ENCODE peak calls at places on chromosome 1, in ten cellular contexts. R, A, Q, X, H, L, F, P, J and S are unnamed samples.

GRCh38 chr1:44242761-44243160 is 29.5 kb downstream of the DMAP1 start:
- DNase-seq in R (no peak), A (no peak), Q (no peak), X (no peak), H (no peak), L (no peak), F (no peak), P (no peak), J (no peak), S (peak; percentile 70)

GRCh38 chr1:29669912-29670311 is 433.6 kb downstream of the PTPRU start:
- DNase-seq in R (no peak), A (no peak), Q (no peak), X (no peak), H (no peak), L (no peak), F (no peak), P (no peak), J (no peak), S (no peak)

GRCh38 chr1:174408142-174408541 is 39.6 kb upstream of the GPR52 start:
- DNase-seq in R (no peak), A (no peak), Q (peak; percentile 19), X (no peak), H (no peak), L (no peak), F (no peak), P (no peak), J (no peak), S (no peak)

GRCh38 chr1:30263888-30264671 is 459.3 kb downstream of the MATN1 start:
- DNase-seq in R (no peak), A (no peak), Q (no peak), X (no peak), H (peak; percentile 44), L (no peak), F (no peak), P (no peak), J (no peak), S (no peak)

GRCh38 chr1:41439234-41439633 is 45.2 kb downstream of the EDN2 start:
- DNase-seq in R (no peak), A (no peak), Q (no peak), X (no peak), H (no peak), L (no peak), F (no peak), P (no peak), J (no peak), S (no peak)

GRCh38 chr1:154847891-154848290 is 22.2 kb downstream of the KCNN3 start:
- DNase-seq in R (peak; percentile 47), A (peak; percentile 32), Q (no peak), X (no peak), H (no peak), L (no peak), F (no peak), P (no peak), J (no peak), S (no peak)

GRCh38 chr1:201127755-201128455 is 921 bp upstream of the ASCL5 start:
- DNase-seq in R (no peak), A (no peak), Q (peak; percentile 63), X (no peak), H (peak; percentile 65), L (no peak), F (no peak), P (peak; percentile 22), J (no peak), S (no peak)

GRCh38 chr1:229758101-229759036 is 132.3 kb downstream of the URB2 start:
- DNase-seq in R (no peak), A (no peak), Q (peak; percentile 1), X (no peak), H (no peak), L (no peak), F (no peak), P (no peak), J (no peak), S (no peak)

GRCh38 chr1:110120960-110121561 is 8.8 kb downstream of the UBL4B start:
- DNase-seq in R (no peak), A (no peak), Q (no peak), X (no peak), H (peak; percentile 57), L (no peak), F (no peak), P (no peak), J (no peak), S (no peak)

GRCh38 chr1:202815120-202815519 is 4.4 kb downstream of the PCAT6 start:
- DNase-seq in R (no peak), A (no peak), Q (no peak), X (no peak), H (no peak), L (no peak), F (no peak), P (no peak), J (no peak), S (no peak)

GRCh38 chr1:216929870-216930582 is 206.8 kb upstream of the ESRRG start:
- DNase-seq in R (no peak), A (no peak), Q (peak; percentile 84), X (no peak), H (no peak), L (no peak), F (no peak), P (no peak), J (no peak), S (no peak)

GRCh38 chr1:240794061-240794843 is 182.3 kb upstream of the GREM2 start:
- DNase-seq in R (no peak), A (no peak), Q (no peak), X (no peak), H (no peak), L (no peak), F (no peak), P (no peak), J (no peak), S (no peak)

GRCh38 chr1:10905841-10906655 is 106.4 kb upstream of the TARDBP start:
- DNase-seq in R (no peak), A (no peak), Q (no peak), X (no peak), H (peak; percentile 68), L (no peak), F (no peak), P (no peak), J (no peak), S (no peak)
- TF ChIP-seq POLR2A in R (no peak), A (no peak), Q (no peak), X (no peak), H (no peak), L (no peak), F (no peak), P (no peak), J (no peak), S (no peak)

GRCh38 chr1:204382714-204383083 is 23.0 kb upstream of the PLEKHA6 start:
- DNase-seq in R (no peak), A (no peak), Q (no peak), X (no peak), H (no peak), L (no peak), F (no peak), P (no peak), J (no peak), S (no peak)

GRCh38 chr1:204376919-204377799 is 17.4 kb upstream of the PLEKHA6 start:
- DNase-seq in R (no peak), A (no peak), Q (no peak), X (peak; percentile 33), H (no peak), L (no peak), F (peak; percentile 92), P (peak; percentile 94), J (no peak), S (no peak)

GRCh38 chr1:204383163-204383904 is 23.6 kb upstream of the PLEKHA6 start:
- DNase-seq in R (no peak), A (no peak), Q (no peak), X (no peak), H (no peak), L (no peak), F (no peak), P (no peak), J (no peak), S (no peak)

GRCh38 chr1:204380293-204380831 is 20.6 kb upstream of the PLEKHA6 start:
- DNase-seq in R (no peak), A (no peak), Q (no peak), X (no peak), H (no peak), L (peak; percentile 78), F (no peak), P (no peak), J (no peak), S (no peak)

DNA sequence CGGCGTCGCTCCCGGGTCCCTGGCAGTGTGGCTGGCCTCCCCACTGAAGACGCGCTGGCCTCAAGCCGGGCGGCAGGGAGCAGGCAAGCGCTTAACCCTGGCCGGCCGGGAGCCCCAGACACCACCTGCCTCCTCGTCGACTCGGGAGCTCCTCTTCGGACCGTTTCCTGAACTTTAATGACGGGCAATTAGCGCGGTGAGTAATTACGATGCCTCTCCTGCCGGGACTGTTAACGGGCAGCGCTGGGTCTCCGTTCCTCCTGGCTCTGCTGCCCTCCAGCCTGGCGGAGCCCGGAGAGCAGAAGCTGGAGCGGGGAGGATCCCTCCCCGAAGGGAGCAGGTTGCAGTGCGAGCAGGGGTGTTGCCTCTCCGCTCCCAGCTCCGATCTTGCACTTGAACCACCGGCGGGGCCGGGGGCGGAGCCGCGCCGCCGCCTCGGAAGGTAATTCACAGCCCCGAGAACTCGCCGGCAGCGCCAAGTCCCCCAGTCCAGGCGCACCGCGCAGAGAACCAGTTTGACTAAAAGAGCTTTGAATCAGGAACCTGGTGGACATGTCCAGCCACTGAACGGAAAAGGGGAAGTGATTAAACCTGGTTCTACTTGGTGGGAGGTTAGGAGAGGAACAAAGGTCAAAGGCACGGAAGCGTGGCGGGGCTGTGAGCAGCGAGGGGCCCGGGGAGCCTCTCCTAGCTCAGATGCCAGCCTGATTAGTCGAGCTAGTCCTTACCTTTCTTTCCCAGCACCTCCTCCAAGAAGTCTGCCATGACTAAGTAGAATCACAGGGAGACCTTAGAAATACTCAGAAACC is 18.3 kb upstream of the PLEKHA6 start:
- DNase-seq in R (no peak), A (no peak), Q (no peak), X (no peak), H (peak; percentile 85), L (no peak), F (peak; percentile 59), P (peak; percentile 43), J (no peak), S (peak; percentile 57)
- TF ChIP-seq POLR2A in R (no peak), A (no peak), Q (no peak), X (no peak), H (no peak), L (no peak), F (peak; percentile 42), P (peak; percentile 43), J (no peak), S (no peak)

GRCh38 chr1:45510036-45510971 is 10.2 kb downstream of the MMACHC start:
- DNase-seq in R (no peak), A (no peak), Q (no peak), X (no peak), H (no peak), L (no peak), F (no peak), P (no peak), J (no peak), S (no peak)
- TF ChIP-seq POLR2A in R (no peak), A (no peak), Q (no peak), X (no peak), H (no peak), L (no peak), F (no peak), P (no peak), J (no peak), S (no peak)

DNA sequence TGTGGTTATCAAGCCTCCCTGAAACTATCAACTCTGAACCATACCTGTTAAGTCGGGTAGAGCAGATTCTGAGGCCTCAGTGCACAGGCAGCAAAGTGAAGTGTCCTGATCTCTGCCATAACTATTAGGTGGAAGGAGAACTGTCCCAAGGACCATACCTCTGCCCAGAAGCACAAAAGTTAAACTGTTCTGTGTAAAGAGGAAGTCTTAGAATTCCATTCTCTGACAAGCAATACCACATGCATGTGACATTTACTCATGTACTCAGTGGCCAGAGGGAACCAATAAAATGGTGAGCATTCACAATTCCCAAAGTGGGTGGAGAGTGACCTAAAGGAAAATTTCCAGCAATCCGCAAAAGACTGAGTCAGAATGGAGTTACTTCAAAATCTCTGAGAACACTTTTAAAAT is 61.0 kb downstream of the TOR3A start:
- DNase-seq in R (no peak), A (no peak), Q (peak; percentile 99), X (peak; percentile 92), H (no peak), L (no peak), F (peak; percentile 88), P (peak; percentile 22), J (no peak), S (no peak)
- TF ChIP-seq POLR2A in R (no peak), A (no peak), Q (peak; percentile 99), X (no peak), H (no peak), L (no peak), F (no peak), P (peak; percentile 39), J (peak; percentile 54), S (peak; percentile 26)